ENCODE peak calls at places on chromosomes 13 and 19, in nine cellular contexts. One of them, this sample, is unnamed.
A peak's percentile ranks its signal among the peaks of the same experiment; 100 is the strongest.

GRCh38 chr13:110498765-110499164 is 62.8 kb downstream of the RAB20 start:
- DNase-seq in heart left ventricle: no peak
- DNase-seq in mammary epithelial cell: no peak
- DNase-seq in transverse colon: no peak
- DNase-seq in gastrocnemius medialis: no peak
- DNase-seq in fibroblast of lung: no peak
- DNase-seq in colonic mucosa: no peak
- DNase-seq in ascending aorta: no peak
- DNase-seq in upper lobe of left lung: no peak
- DNase-seq in this sample: no peak

GRCh38 chr13:80571346-80572307 is 230.7 kb upstream of the SPRY2 start:
- DNase-seq in heart left ventricle: peak; percentile 20
- DNase-seq in gastrocnemius medialis: no peak
- DNase-seq in colonic mucosa: no peak
- DNase-seq in mammary epithelial cell: no peak
- DNase-seq in fibroblast of lung: no peak
- DNase-seq in ascending aorta: no peak
- DNase-seq in upper lobe of left lung: no peak
- DNase-seq in transverse colon: no peak
- DNase-seq in this sample: no peak

GRCh38 chr19:32138416-32138815 is 207.0 kb upstream of the ZNF507 start:
- DNase-seq in gastrocnemius medialis: no peak
- DNase-seq in transverse colon: no peak
- DNase-seq in heart left ventricle: no peak
- DNase-seq in mammary epithelial cell: no peak
- DNase-seq in fibroblast of lung: no peak
- DNase-seq in ascending aorta: no peak
- DNase-seq in colonic mucosa: no peak
- DNase-seq in upper lobe of left lung: no peak
- DNase-seq in this sample: no peak

GRCh38 chr13:20465218-20465879 is 60.3 kb downstream of the CRYL1 start:
- DNase-seq in upper lobe of left lung: no peak
- DNase-seq in transverse colon: peak; percentile 42
- DNase-seq in colonic mucosa: peak; percentile 33
- DNase-seq in heart left ventricle: no peak
- DNase-seq in fibroblast of lung: no peak
- DNase-seq in gastrocnemius medialis: no peak
- DNase-seq in mammary epithelial cell: peak; percentile 28
- DNase-seq in ascending aorta: no peak
- DNase-seq in this sample: no peak

GRCh38 chr19:15331419-15332310 is 674 bp downstream of the BRD4 start:
- DNase-seq in fibroblast of lung: peak; percentile 33
- DNase-seq in transverse colon: peak; percentile 64
- DNase-seq in ascending aorta: no peak
- DNase-seq in heart left ventricle: peak; percentile 69
- DNase-seq in mammary epithelial cell: peak; percentile 46
- DNase-seq in upper lobe of left lung: peak; percentile 47
- DNase-seq in colonic mucosa: peak; percentile 41
- DNase-seq in gastrocnemius medialis: peak; percentile 34
- DNase-seq in this sample: peak; percentile 54

GRCh38 chr19:9981406-9982260 is 28.7 kb downstream of the COL5A3 start:
- DNase-seq in transverse colon: no peak
- DNase-seq in mammary epithelial cell: no peak
- DNase-seq in fibroblast of lung: no peak
- DNase-seq in upper lobe of left lung: no peak
- DNase-seq in ascending aorta: no peak
- DNase-seq in gastrocnemius medialis: no peak
- DNase-seq in colonic mucosa: no peak
- DNase-seq in heart left ventricle: no peak
- DNase-seq in this sample: no peak

GRCh38 chr13:76828316-76828741 is 57.9 kb downstream of the KCTD12 start:
- DNase-seq in fibroblast of lung: no peak
- DNase-seq in heart left ventricle: no peak
- DNase-seq in transverse colon: no peak
- DNase-seq in upper lobe of left lung: no peak
- DNase-seq in gastrocnemius medialis: no peak
- DNase-seq in ascending aorta: no peak
- DNase-seq in colonic mucosa: no peak
- DNase-seq in mammary epithelial cell: peak; percentile 39
- DNase-seq in this sample: no peak

GRCh38 chr13:50950808-50951207 is 41.2 kb downstream of the RNASEH2B start:
- DNase-seq in upper lobe of left lung: no peak
- DNase-seq in transverse colon: no peak
- DNase-seq in gastrocnemius medialis: no peak
- DNase-seq in heart left ventricle: no peak
- DNase-seq in mammary epithelial cell: no peak
- DNase-seq in colonic mucosa: no peak
- DNase-seq in ascending aorta: no peak
- DNase-seq in fibroblast of lung: peak; percentile 38
- DNase-seq in this sample: no peak

GRCh38 chr13:99698816-99699099 is 197.5 kb downstream of the TM9SF2 start:
- DNase-seq in upper lobe of left lung: no peak
- DNase-seq in transverse colon: no peak
- DNase-seq in ascending aorta: no peak
- DNase-seq in fibroblast of lung: no peak
- DNase-seq in colonic mucosa: no peak
- DNase-seq in mammary epithelial cell: no peak
- DNase-seq in gastrocnemius medialis: no peak
- DNase-seq in heart left ventricle: no peak
- DNase-seq in this sample: no peak

GRCh38 chr19:21569497-21569870 is 64.1 kb downstream of the ZNF429 start:
- DNase-seq in fibroblast of lung: peak; percentile 60
- DNase-seq in colonic mucosa: peak; percentile 57
- DNase-seq in upper lobe of left lung: peak; percentile 79
- DNase-seq in ascending aorta: peak; percentile 65
- DNase-seq in gastrocnemius medialis: no peak
- DNase-seq in mammary epithelial cell: no peak
- DNase-seq in transverse colon: peak; percentile 32
- DNase-seq in heart left ventricle: peak; percentile 79
- DNase-seq in this sample: peak; percentile 80

GRCh38 chr19:19485161-19485997 is 30.0 kb downstream of the TSSK6 start:
- DNase-seq in mammary epithelial cell: no peak
- DNase-seq in transverse colon: no peak
- DNase-seq in fibroblast of lung: peak; percentile 65
- DNase-seq in heart left ventricle: no peak
- DNase-seq in upper lobe of left lung: no peak
- DNase-seq in gastrocnemius medialis: no peak
- DNase-seq in colonic mucosa: no peak
- DNase-seq in ascending aorta: no peak
- DNase-seq in this sample: no peak
- H3K27ac ChIP-seq in mammary epithelial cell: no peak overlapping the region
- H3K27ac ChIP-seq in transverse colon: no peak overlapping the region
- H3K27ac ChIP-seq in fibroblast of lung: peak overlapping the region; percentile 51
- H3K27ac ChIP-seq in heart left ventricle: peak overlapping the region; percentile 4
- H3K27ac ChIP-seq in upper lobe of left lung: no peak overlapping the region
- H3K27ac ChIP-seq in gastrocnemius medialis: peak overlapping the region; percentile 34
- H3K27ac ChIP-seq in colonic mucosa: no peak overlapping the region
- H3K27ac ChIP-seq in ascending aorta: no peak overlapping the region
- H3K27ac ChIP-seq in this sample: peak overlapping the region; percentile 24

DNA sequence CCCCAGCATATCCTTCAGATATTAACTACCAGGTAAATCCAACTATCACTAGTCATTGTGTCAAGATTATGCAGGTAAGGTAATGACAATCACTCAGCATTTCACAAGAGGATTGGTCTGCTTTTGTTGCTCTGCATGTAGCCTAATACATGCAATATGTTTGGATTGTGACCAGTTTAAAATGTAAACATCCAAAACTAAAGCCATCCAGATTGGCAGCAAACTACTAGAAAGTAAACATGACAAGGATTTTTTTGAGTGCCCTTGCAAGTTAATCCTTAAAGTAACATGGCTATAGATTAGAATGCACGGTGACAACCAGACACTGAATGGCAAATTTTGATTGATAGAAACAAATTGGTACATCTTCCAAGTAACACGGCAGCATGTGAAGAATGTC is 429.3 kb upstream of the ARGLU1 start:
- DNase-seq in ascending aorta: no peak
- DNase-seq in colonic mucosa: no peak
- DNase-seq in upper lobe of left lung: no peak
- DNase-seq in transverse colon: no peak
- DNase-seq in gastrocnemius medialis: no peak
- DNase-seq in fibroblast of lung: no peak
- DNase-seq in mammary epithelial cell: no peak
- DNase-seq in heart left ventricle: no peak
- DNase-seq in this sample: no peak
- H3K4me1 ChIP-seq in ascending aorta: no peaks in the 10 kb centered on the region
- H3K4me1 ChIP-seq in colonic mucosa: no peaks in the 10 kb centered on the region
- H3K4me1 ChIP-seq in upper lobe of left lung: no peaks in the 10 kb centered on the region
- H3K4me1 ChIP-seq in transverse colon: no peaks in the 10 kb centered on the region
- H3K4me1 ChIP-seq in gastrocnemius medialis: no peaks in the 10 kb centered on the region
- H3K4me1 ChIP-seq in fibroblast of lung: peaks cover 2% of the 10 kb centered on the region
- H3K4me1 ChIP-seq in mammary epithelial cell: no peaks in the 10 kb centered on the region
- H3K4me1 ChIP-seq in heart left ventricle: no peaks in the 10 kb centered on the region
- H3K4me1 ChIP-seq in this sample: no peaks in the 10 kb centered on the region

GRCh38 chr13:84025828-84026227 is 143.6 kb upstream of the SLITRK1 start:
- DNase-seq in upper lobe of left lung: no peak
- DNase-seq in mammary epithelial cell: no peak
- DNase-seq in fibroblast of lung: no peak
- DNase-seq in colonic mucosa: no peak
- DNase-seq in ascending aorta: no peak
- DNase-seq in transverse colon: no peak
- DNase-seq in gastrocnemius medialis: no peak
- DNase-seq in heart left ventricle: no peak
- DNase-seq in this sample: no peak

GRCh38 chr13:84032116-84032515 is 149.8 kb upstream of the SLITRK1 start:
- DNase-seq in fibroblast of lung: peak; percentile 41
- DNase-seq in mammary epithelial cell: no peak
- DNase-seq in ascending aorta: no peak
- DNase-seq in heart left ventricle: no peak
- DNase-seq in upper lobe of left lung: no peak
- DNase-seq in colonic mucosa: no peak
- DNase-seq in transverse colon: no peak
- DNase-seq in gastrocnemius medialis: no peak
- DNase-seq in this sample: no peak

DNA sequence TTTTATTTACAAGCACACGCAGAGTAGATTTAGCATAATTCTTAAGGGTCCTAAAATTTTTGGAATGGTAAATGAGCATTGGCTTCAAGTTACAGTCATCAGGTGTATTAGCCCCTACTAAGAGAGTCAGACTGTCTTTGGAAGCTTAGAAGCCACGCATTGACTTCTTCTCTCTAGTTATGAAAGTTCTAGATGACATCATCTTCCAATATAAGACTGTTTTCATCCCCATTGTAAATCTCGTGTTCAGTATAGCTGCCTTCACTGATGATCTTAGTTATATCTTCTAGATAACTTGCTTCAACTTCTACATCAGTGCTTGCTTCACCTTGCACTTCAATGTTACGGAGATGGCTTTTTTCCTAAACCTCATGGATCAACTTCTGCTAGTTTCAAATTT is 148.8 kb upstream of the SLITRK1 start:
- DNase-seq in mammary epithelial cell: no peak
- DNase-seq in fibroblast of lung: no peak
- DNase-seq in ascending aorta: no peak
- DNase-seq in heart left ventricle: no peak
- DNase-seq in gastrocnemius medialis: no peak
- DNase-seq in colonic mucosa: no peak
- DNase-seq in transverse colon: no peak
- DNase-seq in upper lobe of left lung: no peak
- DNase-seq in this sample: no peak
- TF ChIP-seq CTCF in mammary epithelial cell: no peak
- TF ChIP-seq CTCF in fibroblast of lung: no peak
- TF ChIP-seq CTCF in ascending aorta: no peak
- TF ChIP-seq CTCF in heart left ventricle: no peak
- TF ChIP-seq CTCF in gastrocnemius medialis: no peak
- TF ChIP-seq CTCF in colonic mucosa: no peak
- TF ChIP-seq CTCF in transverse colon: no peak
- TF ChIP-seq CTCF in upper lobe of left lung: no peak
- TF ChIP-seq CTCF in this sample: no peak

DNA sequence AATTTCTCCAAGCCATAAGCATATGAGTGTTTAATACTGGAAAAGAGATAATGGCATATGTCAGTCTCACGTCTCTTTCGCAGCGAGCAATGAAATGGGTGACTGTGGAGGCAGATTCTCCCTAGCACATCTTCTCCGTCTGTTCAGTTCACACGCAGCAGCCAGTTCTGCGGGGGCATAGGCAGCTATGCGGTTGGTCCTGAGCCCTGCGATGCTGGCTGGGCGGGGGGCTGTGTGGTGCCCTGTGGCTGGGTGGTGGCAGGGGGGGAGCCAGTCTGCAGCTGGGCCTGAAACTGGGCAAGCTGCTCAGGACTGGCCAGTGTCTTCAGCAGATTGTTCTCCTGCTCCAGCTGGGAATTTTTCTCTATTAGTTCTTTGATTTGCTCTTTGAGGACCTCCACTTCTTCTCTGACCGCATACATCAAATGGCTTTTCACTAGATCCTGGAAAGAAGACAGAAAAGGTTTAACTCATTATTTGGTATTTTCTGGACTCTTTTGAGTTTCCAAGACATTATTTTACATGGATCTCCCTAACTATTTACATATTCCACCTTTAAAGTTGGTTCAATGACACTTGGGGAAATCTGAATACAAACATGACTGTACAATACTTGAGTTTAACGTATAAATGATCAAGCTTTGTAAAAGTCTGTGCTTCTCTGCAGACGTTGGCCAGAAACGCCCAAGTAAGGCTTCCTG is 61.0 kb downstream of the SERP2 start:
- DNase-seq in colonic mucosa: no peak
- DNase-seq in mammary epithelial cell: no peak
- DNase-seq in gastrocnemius medialis: no peak
- DNase-seq in upper lobe of left lung: no peak
- DNase-seq in ascending aorta: no peak
- DNase-seq in transverse colon: no peak
- DNase-seq in fibroblast of lung: no peak
- DNase-seq in heart left ventricle: no peak
- DNase-seq in this sample: no peak
- H3K27ac ChIP-seq in colonic mucosa: peak overlapping the region; percentile 94
- H3K27ac ChIP-seq in mammary epithelial cell: peak overlapping the region; percentile 66
- H3K27ac ChIP-seq in gastrocnemius medialis: peak overlapping the region; percentile 91
- H3K27ac ChIP-seq in upper lobe of left lung: peak overlapping the region; percentile 97
- H3K27ac ChIP-seq in ascending aorta: peak overlapping the region; percentile 83
- H3K27ac ChIP-seq in transverse colon: peak overlapping the region; percentile 87
- H3K27ac ChIP-seq in fibroblast of lung: peak overlapping the region; percentile 20
- H3K27ac ChIP-seq in heart left ventricle: peak overlapping the region; percentile 93
- H3K27ac ChIP-seq in this sample: peak overlapping the region; percentile 98

GRCh38 chr13:75675421-75675820 is 39.3 kb downstream of the LMO7 start:
- DNase-seq in gastrocnemius medialis: no peak
- DNase-seq in ascending aorta: no peak
- DNase-seq in upper lobe of left lung: no peak
- DNase-seq in colonic mucosa: no peak
- DNase-seq in fibroblast of lung: no peak
- DNase-seq in heart left ventricle: no peak
- DNase-seq in transverse colon: no peak
- DNase-seq in mammary epithelial cell: peak; percentile 17
- DNase-seq in this sample: no peak
- H3K4me1 ChIP-seq in gastrocnemius medialis: peaks cover 8% of the 10 kb centered on the region
- H3K4me1 ChIP-seq in ascending aorta: no peaks in the 10 kb centered on the region
- H3K4me1 ChIP-seq in upper lobe of left lung: no peaks in the 10 kb centered on the region
- H3K4me1 ChIP-seq in colonic mucosa: no peaks in the 10 kb centered on the region
- H3K4me1 ChIP-seq in fibroblast of lung: peaks cover 8% of the 10 kb centered on the region
- H3K4me1 ChIP-seq in heart left ventricle: no peaks in the 10 kb centered on the region
- H3K4me1 ChIP-seq in transverse colon: no peaks in the 10 kb centered on the region
- H3K4me1 ChIP-seq in mammary epithelial cell: peaks cover 4% of the 10 kb centered on the region
- H3K4me1 ChIP-seq in this sample: no peaks in the 10 kb centered on the region